ENCODE peak calls at places on chromosomes 11 and 22, in nine cellular contexts. One of them, this sample, is unnamed.

GRCh38 chr22:50274311-50274710 is 4.1 kb upstream of the MAPK11 start:
- DNase-seq in pancreas: no peak
- DNase-seq in NCI-H1105: peak; percentile 13
- DNase-seq in astrocyte of the spinal cord: peak; percentile 53
- DNase-seq in NCI-H226: no peak
- DNase-seq in head of caudate nucleus: no peak
- DNase-seq in choroid plexus epithelial cell: peak; percentile 69
- DNase-seq in endothelial cell: no peak
- DNase-seq in adipocyte: peak; percentile 73
- DNase-seq in this sample: no peak

GRCh38 chr11:82675838-82676237 is 57.8 kb downstream of the FAM181B start:
- DNase-seq in NCI-H226: no peak
- DNase-seq in endothelial cell: no peak
- DNase-seq in adipocyte: no peak
- DNase-seq in head of caudate nucleus: no peak
- DNase-seq in NCI-H1105: no peak
- DNase-seq in choroid plexus epithelial cell: no peak
- DNase-seq in astrocyte of the spinal cord: no peak
- DNase-seq in pancreas: no peak
- DNase-seq in this sample: no peak

GRCh38 chr11:18016789-18017188 is 3.9 kb upstream of the SERGEF start:
- DNase-seq in pancreas: no peak
- DNase-seq in endothelial cell: no peak
- DNase-seq in NCI-H226: no peak
- DNase-seq in adipocyte: no peak
- DNase-seq in astrocyte of the spinal cord: no peak
- DNase-seq in choroid plexus epithelial cell: peak; percentile 36
- DNase-seq in NCI-H1105: no peak
- DNase-seq in head of caudate nucleus: no peak
- DNase-seq in this sample: no peak

GRCh38 chr22:46663436-46664100 is 43.4 kb downstream of the GRAMD4 start:
- DNase-seq in pancreas: peak; percentile 65
- DNase-seq in head of caudate nucleus: no peak
- DNase-seq in endothelial cell: no peak
- DNase-seq in adipocyte: no peak
- DNase-seq in NCI-H1105: no peak
- DNase-seq in choroid plexus epithelial cell: no peak
- DNase-seq in NCI-H226: no peak
- DNase-seq in astrocyte of the spinal cord: no peak
- DNase-seq in this sample: no peak

GRCh38 chr11:3126901-3127691 is 38.0 kb downstream of the OSBPL5 start:
- DNase-seq in NCI-H1105: no peak
- DNase-seq in pancreas: peak; percentile 67
- DNase-seq in choroid plexus epithelial cell: no peak
- DNase-seq in head of caudate nucleus: no peak
- DNase-seq in NCI-H226: no peak
- DNase-seq in astrocyte of the spinal cord: no peak
- DNase-seq in adipocyte: no peak
- DNase-seq in endothelial cell: no peak
- DNase-seq in this sample: no peak

GRCh38 chr11:132943325-132943736 is 589.0 kb downstream of the OPCML start:
- DNase-seq in head of caudate nucleus: no peak
- DNase-seq in astrocyte of the spinal cord: peak; percentile 12
- DNase-seq in NCI-H226: no peak
- DNase-seq in NCI-H1105: peak; percentile 53
- DNase-seq in adipocyte: peak; percentile 19
- DNase-seq in pancreas: no peak
- DNase-seq in endothelial cell: no peak
- DNase-seq in choroid plexus epithelial cell: peak; percentile 7
- DNase-seq in this sample: no peak

GRCh38 chr11:77467233-77467632 is 6.7 kb downstream of the PAK1 start:
- DNase-seq in adipocyte: no peak
- DNase-seq in head of caudate nucleus: no peak
- DNase-seq in NCI-H1105: no peak
- DNase-seq in NCI-H226: no peak
- DNase-seq in endothelial cell: no peak
- DNase-seq in pancreas: no peak
- DNase-seq in choroid plexus epithelial cell: no peak
- DNase-seq in astrocyte of the spinal cord: no peak
- DNase-seq in this sample: no peak

GRCh38 chr11:46237248-46238077 is 40.0 kb upstream of the CREB3L1 start:
- DNase-seq in astrocyte of the spinal cord: peak; percentile 90
- DNase-seq in pancreas: peak; percentile 81
- DNase-seq in head of caudate nucleus: peak; percentile 30
- DNase-seq in adipocyte: peak; percentile 77
- DNase-seq in endothelial cell: peak; percentile 56
- DNase-seq in NCI-H1105: no peak
- DNase-seq in NCI-H226: peak; percentile 87
- DNase-seq in choroid plexus epithelial cell: peak; percentile 83
- DNase-seq in this sample: peak; percentile 51

GRCh38 chr11:1372660-1373059 is 17.1 kb upstream of the BRSK2 start:
- DNase-seq in astrocyte of the spinal cord: no peak
- DNase-seq in endothelial cell: no peak
- DNase-seq in NCI-H226: no peak
- DNase-seq in head of caudate nucleus: no peak
- DNase-seq in NCI-H1105: no peak
- DNase-seq in choroid plexus epithelial cell: no peak
- DNase-seq in pancreas: peak; percentile 40
- DNase-seq in adipocyte: no peak
- DNase-seq in this sample: no peak

GRCh38 chr11:21560466-21560975 is 632.4 kb upstream of the ANO5 start:
- DNase-seq in adipocyte: no peak
- DNase-seq in astrocyte of the spinal cord: no peak
- DNase-seq in head of caudate nucleus: no peak
- DNase-seq in NCI-H226: no peak
- DNase-seq in pancreas: no peak
- DNase-seq in NCI-H1105: no peak
- DNase-seq in endothelial cell: no peak
- DNase-seq in choroid plexus epithelial cell: no peak
- DNase-seq in this sample: no peak

GRCh38 chr11:31262761-31263160 is 106.8 kb downstream of the DCDC1 start:
- DNase-seq in adipocyte: no peak
- DNase-seq in choroid plexus epithelial cell: no peak
- DNase-seq in NCI-H1105: no peak
- DNase-seq in astrocyte of the spinal cord: peak; percentile 18
- DNase-seq in pancreas: no peak
- DNase-seq in NCI-H226: peak; percentile 9
- DNase-seq in head of caudate nucleus: no peak
- DNase-seq in endothelial cell: no peak
- DNase-seq in this sample: no peak

GRCh38 chr11:16956538-16957153 is 57.6 kb downstream of the PLEKHA7 start:
- DNase-seq in head of caudate nucleus: no peak
- DNase-seq in NCI-H1105: no peak
- DNase-seq in pancreas: no peak
- DNase-seq in NCI-H226: no peak
- DNase-seq in adipocyte: no peak
- DNase-seq in astrocyte of the spinal cord: no peak
- DNase-seq in endothelial cell: no peak
- DNase-seq in choroid plexus epithelial cell: no peak
- DNase-seq in this sample: no peak

GRCh38 chr22:27635435-27635834 is 166.1 kb downstream of the MN1 start:
- DNase-seq in choroid plexus epithelial cell: no peak
- DNase-seq in head of caudate nucleus: no peak
- DNase-seq in NCI-H1105: no peak
- DNase-seq in endothelial cell: no peak
- DNase-seq in NCI-H226: no peak
- DNase-seq in pancreas: no peak
- DNase-seq in astrocyte of the spinal cord: no peak
- DNase-seq in adipocyte: no peak
- DNase-seq in this sample: no peak

GRCh38 chr11:31131760-31132159 is 237.8 kb downstream of the DCDC1 start:
- DNase-seq in choroid plexus epithelial cell: no peak
- DNase-seq in astrocyte of the spinal cord: no peak
- DNase-seq in head of caudate nucleus: no peak
- DNase-seq in endothelial cell: no peak
- DNase-seq in NCI-H1105: no peak
- DNase-seq in NCI-H226: no peak
- DNase-seq in pancreas: no peak
- DNase-seq in adipocyte: no peak
- DNase-seq in this sample: no peak

GRCh38 chr22:19903513-19903912 is 38.1 kb upstream of the COMT start:
- DNase-seq in NCI-H1105: no peak
- DNase-seq in adipocyte: no peak
- DNase-seq in head of caudate nucleus: no peak
- DNase-seq in endothelial cell: no peak
- DNase-seq in NCI-H226: no peak
- DNase-seq in astrocyte of the spinal cord: no peak
- DNase-seq in pancreas: no peak
- DNase-seq in choroid plexus epithelial cell: no peak
- DNase-seq in this sample: no peak

GRCh38 chr11:3221408-3222002 is 2.9 kb upstream of the MRGPRG start:
- DNase-seq in pancreas: peak; percentile 69
- DNase-seq in choroid plexus epithelial cell: no peak
- DNase-seq in head of caudate nucleus: no peak
- DNase-seq in NCI-H226: no peak
- DNase-seq in NCI-H1105: no peak
- DNase-seq in astrocyte of the spinal cord: no peak
- DNase-seq in adipocyte: no peak
- DNase-seq in endothelial cell: no peak
- DNase-seq in this sample: no peak

GRCh38 chr11:128419012-128419767 is 168.2 kb downstream of the ETS1 start:
- DNase-seq in endothelial cell: no peak
- DNase-seq in head of caudate nucleus: no peak
- DNase-seq in NCI-H1105: no peak
- DNase-seq in pancreas: no peak
- DNase-seq in adipocyte: no peak
- DNase-seq in astrocyte of the spinal cord: no peak
- DNase-seq in NCI-H226: peak; percentile 47
- DNase-seq in choroid plexus epithelial cell: no peak
- DNase-seq in this sample: no peak

GRCh38 chr11:69498614-69499175 is 17.2 kb downstream of the LINC01488 start:
- DNase-seq in choroid plexus epithelial cell: no peak
- DNase-seq in NCI-H226: no peak
- DNase-seq in head of caudate nucleus: no peak
- DNase-seq in pancreas: peak; percentile 24
- DNase-seq in astrocyte of the spinal cord: no peak
- DNase-seq in endothelial cell: no peak
- DNase-seq in NCI-H1105: no peak
- DNase-seq in adipocyte: no peak
- DNase-seq in this sample: no peak

GRCh38 chr22:35349704-35350538 is 31.0 kb upstream of the HMOX1 start:
- DNase-seq in head of caudate nucleus: no peak
- DNase-seq in endothelial cell: no peak
- DNase-seq in astrocyte of the spinal cord: peak; percentile 47
- DNase-seq in NCI-H1105: peak; percentile 70
- DNase-seq in choroid plexus epithelial cell: peak; percentile 70
- DNase-seq in NCI-H226: no peak
- DNase-seq in adipocyte: peak; percentile 58
- DNase-seq in pancreas: no peak
- DNase-seq in this sample: no peak

GRCh38 chr11:70454197-70454767 is 56.0 kb downstream of the CTTN start:
- DNase-seq in choroid plexus epithelial cell: peak; percentile 71
- DNase-seq in astrocyte of the spinal cord: peak; percentile 56
- DNase-seq in head of caudate nucleus: no peak
- DNase-seq in pancreas: no peak
- DNase-seq in adipocyte: no peak
- DNase-seq in NCI-H226: no peak
- DNase-seq in endothelial cell: no peak
- DNase-seq in NCI-H1105: no peak
- DNase-seq in this sample: no peak

GRCh38 chr11:56910046-56910753 is 78.5 kb upstream of the OR5AK2 start:
- DNase-seq in endothelial cell: no peak
- DNase-seq in pancreas: no peak
- DNase-seq in NCI-H226: no peak
- DNase-seq in choroid plexus epithelial cell: no peak
- DNase-seq in adipocyte: no peak
- DNase-seq in NCI-H1105: no peak
- DNase-seq in head of caudate nucleus: no peak
- DNase-seq in astrocyte of the spinal cord: no peak
- DNase-seq in this sample: no peak

GRCh38 chr11:77602385-77603105 is 12.8 kb downstream of the AQP11 start:
- DNase-seq in pancreas: no peak
- DNase-seq in endothelial cell: no peak
- DNase-seq in choroid plexus epithelial cell: peak; percentile 78
- DNase-seq in NCI-H1105: no peak
- DNase-seq in head of caudate nucleus: no peak
- DNase-seq in astrocyte of the spinal cord: peak; percentile 84
- DNase-seq in NCI-H226: peak; percentile 89
- DNase-seq in adipocyte: peak; percentile 90
- DNase-seq in this sample: peak; percentile 48

GRCh38 chr22:19959043-19959586 is 17.5 kb upstream of the TXNRD2 start:
- DNase-seq in adipocyte: peak; percentile 52
- DNase-seq in pancreas: peak; percentile 88
- DNase-seq in astrocyte of the spinal cord: peak; percentile 58
- DNase-seq in endothelial cell: peak; percentile 89
- DNase-seq in choroid plexus epithelial cell: peak; percentile 70
- DNase-seq in NCI-H226: peak; percentile 45
- DNase-seq in NCI-H1105: no peak
- DNase-seq in head of caudate nucleus: no peak
- DNase-seq in this sample: no peak

GRCh38 chr11:44944181-44944852 is 6.4 kb downstream of the TP53I11 start:
- DNase-seq in adipocyte: no peak
- DNase-seq in NCI-H226: no peak
- DNase-seq in pancreas: no peak
- DNase-seq in head of caudate nucleus: no peak
- DNase-seq in astrocyte of the spinal cord: no peak
- DNase-seq in choroid plexus epithelial cell: no peak
- DNase-seq in NCI-H1105: no peak
- DNase-seq in endothelial cell: no peak
- DNase-seq in this sample: no peak

GRCh38 chr22:47073101-47073500 is 310.7 kb downstream of the TBC1D22A start:
- DNase-seq in NCI-H1105: no peak
- DNase-seq in astrocyte of the spinal cord: no peak
- DNase-seq in adipocyte: no peak
- DNase-seq in pancreas: no peak
- DNase-seq in endothelial cell: no peak
- DNase-seq in NCI-H226: no peak
- DNase-seq in choroid plexus epithelial cell: no peak
- DNase-seq in head of caudate nucleus: no peak
- DNase-seq in this sample: no peak

GRCh38 chr11:45280449-45280848 is 5.7 kb downstream of the SYT13 start:
- DNase-seq in pancreas: no peak
- DNase-seq in endothelial cell: no peak
- DNase-seq in head of caudate nucleus: no peak
- DNase-seq in astrocyte of the spinal cord: peak; percentile 20
- DNase-seq in choroid plexus epithelial cell: peak; percentile 7
- DNase-seq in NCI-H1105: no peak
- DNase-seq in NCI-H226: no peak
- DNase-seq in adipocyte: no peak
- DNase-seq in this sample: no peak

GRCh38 chr11:134530826-134531225 is 118.8 kb upstream of the B3GAT1 start:
- DNase-seq in head of caudate nucleus: no peak
- DNase-seq in choroid plexus epithelial cell: no peak
- DNase-seq in endothelial cell: no peak
- DNase-seq in adipocyte: no peak
- DNase-seq in NCI-H226: no peak
- DNase-seq in NCI-H1105: no peak
- DNase-seq in astrocyte of the spinal cord: no peak
- DNase-seq in pancreas: no peak
- DNase-seq in this sample: no peak

GRCh38 chr11:73210916-73211667 is 7.0 kb upstream of the P2RY2 start:
- DNase-seq in astrocyte of the spinal cord: no peak
- DNase-seq in adipocyte: no peak
- DNase-seq in NCI-H1105: no peak
- DNase-seq in NCI-H226: no peak
- DNase-seq in head of caudate nucleus: no peak
- DNase-seq in endothelial cell: no peak
- DNase-seq in choroid plexus epithelial cell: no peak
- DNase-seq in pancreas: no peak
- DNase-seq in this sample: no peak

GRCh38 chr11:65476632-65477270 is 22.1 kb upstream of the MALAT1 start:
- DNase-seq in NCI-H226: peak; percentile 79
- DNase-seq in choroid plexus epithelial cell: no peak
- DNase-seq in head of caudate nucleus: no peak
- DNase-seq in endothelial cell: no peak
- DNase-seq in adipocyte: no peak
- DNase-seq in pancreas: no peak
- DNase-seq in astrocyte of the spinal cord: peak; percentile 38
- DNase-seq in NCI-H1105: no peak
- DNase-seq in this sample: no peak

GRCh38 chr11:88193278-88193677 is 18.0 kb upstream of the RAB38 start:
- DNase-seq in NCI-H226: no peak
- DNase-seq in endothelial cell: no peak
- DNase-seq in astrocyte of the spinal cord: no peak
- DNase-seq in adipocyte: no peak
- DNase-seq in head of caudate nucleus: no peak
- DNase-seq in choroid plexus epithelial cell: no peak
- DNase-seq in pancreas: no peak
- DNase-seq in NCI-H1105: peak; percentile 54
- DNase-seq in this sample: no peak

GRCh38 chr22:43066134-43066533 is 23.1 kb downstream of the TTLL1 start:
- DNase-seq in head of caudate nucleus: no peak
- DNase-seq in adipocyte: no peak
- DNase-seq in astrocyte of the spinal cord: no peak
- DNase-seq in choroid plexus epithelial cell: no peak
- DNase-seq in endothelial cell: no peak
- DNase-seq in pancreas: no peak
- DNase-seq in NCI-H226: no peak
- DNase-seq in NCI-H1105: no peak
- DNase-seq in this sample: no peak

This sample was measured in AG09319.